ENCODE peak calls at places on chromosomes 11 and 22, in four cellular contexts. H is esophagus squamous epithelium, A is left ventricle myocardium inferior, E is astrocyte. T is an unnamed sample.

GRCh38 chr11:17734418-17734911 is at the start of gene KCNC1:
- DNase-seq in E (peak), A (no peak), H (no peak), T (no peak)

GRCh38 chr11:76159983-76160661 is 46.2 kb downstream of the WNT11 start:
- DNase-seq in E (no peak), A (no peak), H (no peak), T (no peak)

GRCh38 chr11:44880511-44880910 is 70.2 kb downstream of the TP53I11 start:
- DNase-seq in H (no peak), E (no peak), A (no peak), T (no peak)

GRCh38 chr11:73040046-73040445 is 102.1 kb downstream of the FCHSD2 start:
- DNase-seq in H (no peak), E (no peak), A (no peak), T (no peak)

GRCh38 chr22:16824718-16825687 is at the start of gene XKR3:
- DNase-seq in H (no peak), A (no peak), E (no peak), T (no peak)

GRCh38 chr11:80515097-80515496 is 1074.3 kb upstream of the TENM4 start:
- DNase-seq in H (no peak), A (no peak), E (no peak), T (no peak)

GRCh38 chr11:115745041-115745440 is 240.8 kb upstream of the CADM1 start:
- DNase-seq in E (no peak), H (no peak), A (no peak), T (no peak)

GRCh38 chr11:79028214-79028613 is 412.6 kb downstream of the TENM4 start:
- DNase-seq in A (no peak), E (no peak), H (no peak), T (no peak)

GRCh38 chr11:24635588-24636290 is 138.9 kb downstream of the LUZP2 start:
- DNase-seq in E (peak), A (no peak), H (no peak), T (no peak)

GRCh38 chr11:87263439-87263838 is 225.7 kb downstream of the TMEM135 start:
- DNase-seq in H (no peak), A (no peak), E (no peak), T (no peak)

GRCh38 chr22:31954535-31955326 is 10.4 kb downstream of the YWHAH start:
- DNase-seq in E (peak), A (no peak), H (no peak), T (no peak)

GRCh38 chr22:30249049-30250038 is 2.8 kb upstream of the LIF start:
- DNase-seq in E (no peak), A (peak), H (no peak), T (no peak)

GRCh38 chr22:29480512-29481264 is 670 bp downstream of the NEFH start:
- DNase-seq in H (no peak), A (peak), E (peak), T (no peak)

GRCh38 chr11:121968638-121969037 is 147.4 kb downstream of the BLID start:
- DNase-seq in H (no peak), A (no peak), E (no peak), T (no peak)

GRCh38 chr22:49274754-49275380 is 552.8 kb downstream of the BRD1 start:
- DNase-seq in H (no peak), A (no peak), E (no peak), T (no peak)

GRCh38 chr11:94638278-94638901 is 71.2 kb downstream of the PIWIL4 start:
- DNase-seq in A (no peak), H (no peak), E (peak), T (no peak)

GRCh38 chr22:29345932-29346331 is 30.4 kb upstream of the RASL10A start:
- DNase-seq in A (no peak), E (no peak), H (no peak), T (no peak)

GRCh38 chr11:65165847-65166317 is 4.2 kb upstream of the SPDYC start:
- DNase-seq in A (no peak), E (no peak), H (no peak), T (no peak)
- H3K4me3 ChIP-seq in A (peak), E (no peak), H (peak), T (no peak)

GRCh38 chr22:36015155-36015805 is 13.3 kb downstream of the RBFOX2 start:
- DNase-seq in H (no peak), E (no peak), A (no peak), T (no peak)
- H3K4me3 ChIP-seq in H (no peak), E (no peak), A (no peak), T (no peak)

DNA sequence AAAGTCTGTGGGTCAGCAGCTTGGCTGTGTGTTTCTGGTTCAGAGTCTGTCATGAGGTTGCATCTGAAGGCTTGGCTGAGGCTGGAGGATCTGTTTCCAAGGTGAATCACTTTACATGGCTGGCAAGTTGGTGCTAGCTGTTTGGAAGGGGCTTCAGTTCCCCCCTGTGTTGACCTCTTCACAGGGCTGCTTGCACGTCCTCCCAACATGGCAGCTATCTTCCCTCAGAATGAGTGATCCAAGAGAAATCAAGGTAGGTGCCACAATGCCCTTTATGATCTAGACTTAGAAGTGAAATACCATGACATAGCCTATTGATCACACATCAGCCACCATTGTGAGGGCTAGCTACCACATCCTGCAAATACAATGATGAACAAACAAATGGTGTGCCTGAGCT is 9.9 kb downstream of the APOA4 start:
- DNase-seq in E (no peak), A (no peak), H (no peak), T (no peak)
- H3K4me3 ChIP-seq in E (no peak), A (no peak), H (no peak), T (no peak)

GRCh38 chr11:70077411-70078094 is 564 bp upstream of the ANO1 start:
- DNase-seq in H (no peak), A (no peak), E (no peak), T (no peak)
- H3K4me3 ChIP-seq in H (peak), A (peak), E (peak), T (peak)

GRCh38 chr22:41238570-41239442 is 1.9 kb downstream of the CHADL start:
- DNase-seq in A (no peak), E (no peak), H (no peak), T (no peak)

GRCh38 chr22:41241133-41241676 is 474 bp upstream of the CHADL start:
- DNase-seq in A (no peak), E (no peak), H (no peak), T (no peak)

GRCh38 chr22:41239443-41240128 is 1.1 kb downstream of the CHADL start:
- DNase-seq in A (no peak), H (no peak), E (no peak), T (no peak)

GRCh38 chr22:41242396-41243117 is 1.8 kb upstream of the CHADL start:
- DNase-seq in H (no peak), A (no peak), E (no peak), T (no peak)

GRCh38 chr22:41240377-41241132 is at the start of gene CHADL:
- DNase-seq in H (no peak), A (no peak), E (no peak), T (no peak)
- H3K4me3 ChIP-seq in H (no peak), A (no peak), E (no peak), T (no peak)

GRCh38 chr11:57500526-57500925 is 15.0 kb downstream of the SLC43A1 start:
- DNase-seq in E (no peak), H (no peak), A (no peak), T (no peak)
- H3K4me3 ChIP-seq in E (no peak), H (no peak), A (no peak), T (no peak)

GRCh38 chr11:12411395-12411794 is 34.0 kb downstream of the PARVA start:
- DNase-seq in E (no peak), A (no peak), H (no peak), T (no peak)

GRCh38 chr11:12409621-12410005 is 32.2 kb downstream of the PARVA start:
- DNase-seq in H (no peak), E (no peak), A (no peak), T (no peak)

GRCh38 chr11:12413141-12414055 is 36.0 kb downstream of the PARVA start:
- DNase-seq in E (peak), H (no peak), A (no peak), T (no peak)

GRCh38 chr11:12410006-12410728 is 32.8 kb downstream of the PARVA start:
- DNase-seq in A (no peak), H (no peak), E (peak), T (no peak)

DNA sequence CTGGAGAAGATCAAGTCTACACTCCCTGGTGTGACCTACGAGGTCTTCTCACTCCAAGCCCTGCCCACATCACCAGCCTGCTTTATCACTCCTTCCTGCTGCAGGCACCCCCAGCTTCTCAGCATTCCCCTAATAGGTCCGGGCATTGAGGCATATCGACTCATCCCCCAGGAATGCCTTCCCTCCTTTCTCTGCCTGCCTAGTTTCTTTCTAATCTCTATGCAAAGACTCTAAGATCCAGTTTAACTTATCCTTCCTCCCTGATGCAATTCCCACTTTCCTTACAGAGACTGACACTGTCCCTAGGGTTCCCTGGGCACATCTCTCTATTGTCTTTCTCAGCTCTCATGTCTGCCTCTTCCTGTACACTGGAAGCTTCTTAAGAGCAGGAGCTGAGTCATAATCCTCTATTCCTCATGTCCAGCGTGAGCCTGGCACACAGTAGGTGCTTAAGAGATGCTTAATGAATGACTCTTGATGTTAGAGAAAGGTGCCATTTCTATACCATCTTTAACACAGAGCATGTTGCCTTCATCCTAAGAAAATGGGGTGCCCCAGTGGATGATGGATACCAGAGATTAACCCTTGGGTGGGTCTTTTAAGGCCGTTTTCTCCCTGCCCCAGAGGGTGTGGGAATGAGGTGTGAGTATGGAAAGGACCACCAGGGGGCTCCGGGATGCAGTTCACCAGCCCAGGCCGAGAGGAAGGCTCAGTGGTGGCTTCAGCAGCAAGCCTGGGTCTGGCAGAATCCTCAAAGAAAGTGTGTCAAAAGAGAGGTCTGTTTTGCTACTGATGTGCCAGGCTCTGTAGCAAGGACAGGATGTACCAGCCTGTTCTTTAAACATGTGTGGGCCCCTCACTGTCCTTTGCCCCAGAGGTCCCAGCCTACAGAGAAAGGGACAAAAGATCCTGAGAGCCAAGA is 34.7 kb downstream of the PARVA start:
- DNase-seq in E (peak), A (peak), H (no peak), T (peak)
- H3K4me3 ChIP-seq in E (no peak), A (no peak), H (no peak), T (no peak)

DNA sequence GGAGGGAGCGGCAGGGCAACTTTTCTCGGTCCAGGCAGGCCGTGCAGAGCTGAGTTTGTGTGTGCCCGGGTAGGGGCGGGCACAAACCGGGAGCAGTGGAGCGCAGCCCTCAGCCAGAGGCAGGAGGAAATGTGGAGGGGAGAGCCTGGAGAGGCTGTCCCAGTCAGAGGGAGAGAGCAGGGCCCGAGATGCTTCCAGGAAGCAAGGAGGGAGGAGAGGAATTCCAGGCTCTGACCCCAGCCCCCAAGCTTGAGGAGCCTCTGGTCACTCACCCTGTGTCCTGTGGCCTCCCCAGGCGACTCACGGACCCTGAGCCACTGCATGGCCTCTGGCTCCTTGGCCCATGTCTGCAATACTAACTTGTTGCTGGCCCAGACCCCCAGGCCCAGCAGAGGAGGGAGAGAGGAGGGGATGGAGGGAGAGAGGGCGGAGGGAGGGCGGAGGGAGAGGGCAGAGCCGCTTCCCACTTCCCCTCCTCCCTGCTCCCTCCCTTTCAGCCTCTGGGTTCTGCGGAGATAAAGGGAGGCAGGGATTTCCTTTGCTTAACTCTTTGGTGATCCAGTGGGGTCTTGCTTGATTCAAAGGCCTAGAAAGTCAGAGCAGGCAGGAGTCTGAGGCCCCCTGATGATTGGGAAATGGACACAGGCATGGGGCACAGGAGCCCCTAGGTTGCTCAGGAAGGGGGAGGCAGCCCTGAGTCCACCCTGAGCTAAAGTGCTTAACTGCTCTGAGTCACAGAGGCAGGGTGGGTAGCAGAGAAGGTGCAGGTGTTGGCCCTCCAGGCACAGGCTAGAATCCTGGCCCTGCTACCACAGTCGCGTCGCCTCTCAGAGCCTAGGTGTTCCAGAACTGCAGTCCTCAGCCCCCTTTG is at the start of gene C1QTNF6:
- DNase-seq in H (no peak), E (no peak), A (peak), T (no peak)
- H3K4me3 ChIP-seq in H (peak), E (peak), A (peak), T (peak)

T was measured in keratinocyte.